ENCODE peak calls at places on chromosomes 7 and 10, in six cellular contexts. S is HCT116, Q is esophagus squamous epithelium, T is heart left ventricle, U is A549, A is left ventricle myocardium inferior. M is an unnamed sample.

GRCh38 chr10:110305767-110306451 is 1.2 kb upstream of the SMNDC1 start:
- DNase-seq in S (peak; percentile 84), Q (no peak), T (no peak), U (peak; percentile 90), A (no peak), M (peak; percentile 89)

GRCh38 chr7:127850195-127850594 is 181.0 kb downstream of the LRRC4 start:
- DNase-seq in S (no peak), Q (no peak), T (no peak), U (no peak), A (no peak), M (no peak)

GRCh38 chr10:69483988-69484387 is 32.7 kb downstream of the TSPAN15 start:
- DNase-seq in S (no peak), Q (no peak), T (no peak), U (no peak), A (no peak), M (no peak)

GRCh38 chr7:129257168-129257567 is 32.3 kb downstream of the AHCYL2 start:
- DNase-seq in S (no peak), Q (no peak), T (no peak), U (no peak), A (no peak), M (no peak)

GRCh38 chr10:48595533-48595932 is 9.3 kb downstream of the ARHGAP22 start:
- DNase-seq in S (no peak), Q (no peak), T (no peak), U (no peak), A (no peak), M (no peak)

GRCh38 chr10:61754553-61755540 is 92.1 kb downstream of the CABCOCO1 start:
- DNase-seq in S (no peak), Q (no peak), T (no peak), U (no peak), A (no peak), M (no peak)

GRCh38 chr10:37490266-37490665 is 364.9 kb downstream of the ANKRD30A start:
- DNase-seq in S (no peak), Q (no peak), T (no peak), U (peak; percentile 66), A (no peak), M (no peak)

GRCh38 chr10:27948191-27948590 is 50.7 kb downstream of the ODAD2 start:
- DNase-seq in S (no peak), Q (no peak), T (no peak), U (no peak), A (no peak), M (no peak)

GRCh38 chr10:84078771-84079170 is 60.5 kb upstream of the GHITM start:
- DNase-seq in S (no peak), Q (no peak), T (no peak), U (no peak), A (no peak), M (no peak)

GRCh38 chr7:50685445-50686070 is 97.1 kb downstream of the GRB10 start:
- DNase-seq in S (no peak), Q (no peak), T (no peak), U (no peak), A (no peak), M (no peak)

GRCh38 chr7:107089627-107090026 is 45.1 kb downstream of the PRKAR2B start:
- DNase-seq in S (no peak), Q (no peak), T (no peak), U (no peak), A (no peak), M (no peak)

GRCh38 chr10:21334891-21335696 is 190.4 kb downstream of the SKIDA1 start:
- DNase-seq in S (no peak), Q (no peak), T (peak; percentile 78), U (peak; percentile 94), A (peak; percentile 40), M (no peak)

GRCh38 chr10:124064676-124065075 is 28.7 kb downstream of the CHST15 start:
- DNase-seq in S (no peak), Q (no peak), T (no peak), U (no peak), A (no peak), M (peak; percentile 25)

GRCh38 chr10:91420868-91421267 is 10.7 kb downstream of the HECTD2 start:
- DNase-seq in S (no peak), Q (no peak), T (no peak), U (no peak), A (no peak), M (no peak)

GRCh38 chr7:4745971-4746919 is 29.2 kb upstream of the AP5Z1 start:
- DNase-seq in S (no peak), Q (no peak), T (no peak), U (peak; percentile 67), A (no peak), M (peak; percentile 13)

GRCh38 chr10:59997807-59998525 is 91.6 kb upstream of the CCDC6 start:
- DNase-seq in S (no peak), Q (no peak), T (no peak), U (no peak), A (no peak), M (no peak)

GRCh38 chr7:80699030-80699638 is 60.7 kb downstream of the CD36 start:
- DNase-seq in S (peak; percentile 58), Q (no peak), T (no peak), U (peak; percentile 66), A (no peak), M (no peak)

GRCh38 chr10:131902211-131902610 is 1.4 kb downstream of the PPP2R2D start:
- DNase-seq in S (no peak), Q (no peak), T (no peak), U (no peak), A (no peak), M (no peak)

GRCh38 chr10:122249991-122250750 is 20.9 kb upstream of the BTBD16 start:
- DNase-seq in S (no peak), Q (no peak), T (peak; percentile 57), U (no peak), A (peak; percentile 61), M (no peak)

GRCh38 chr7:485188-486081 is 34.2 kb downstream of the PDGFA start:
- DNase-seq in S (no peak), Q (no peak), T (peak; percentile 73), U (no peak), A (peak; percentile 33), M (no peak)

DNA sequence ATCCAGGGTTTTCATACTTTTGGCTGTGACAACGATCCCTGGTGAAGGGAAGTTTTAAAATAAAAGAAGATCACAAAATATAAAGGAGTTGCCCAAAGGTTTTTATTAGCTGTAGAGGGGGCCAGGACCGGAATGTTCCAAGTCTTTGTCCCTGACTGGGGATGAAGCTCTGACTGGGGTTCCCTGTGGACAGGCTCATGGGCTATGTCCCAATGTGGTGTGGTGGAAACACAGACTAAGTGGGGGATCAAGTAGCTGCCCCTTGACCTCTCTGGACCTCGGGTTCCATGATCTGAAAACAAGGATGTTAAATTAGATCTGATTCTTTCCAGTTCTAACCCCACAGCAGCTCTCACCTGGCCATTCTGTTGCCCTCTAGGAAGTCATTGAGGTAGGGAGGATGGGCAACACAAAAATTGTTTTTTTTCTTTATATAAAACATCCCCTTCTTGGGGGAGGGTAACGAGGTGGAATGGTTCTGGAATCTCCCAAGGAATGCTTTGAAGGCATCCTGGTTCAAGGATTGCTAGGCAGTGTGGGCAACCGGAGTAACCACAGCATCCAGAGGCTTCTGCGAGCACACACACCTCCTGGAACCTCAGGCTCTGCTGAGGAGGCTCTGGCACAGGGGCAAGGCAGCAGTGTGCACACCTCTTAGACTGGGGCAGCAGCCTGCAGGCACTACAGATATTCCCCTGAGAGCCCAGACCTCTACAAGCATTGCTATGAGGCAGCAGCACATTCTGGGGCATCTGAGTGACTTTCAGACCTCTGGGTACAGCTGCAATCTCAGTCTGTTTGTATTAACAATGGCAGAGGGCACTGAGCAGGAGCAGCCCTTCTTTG is 21.4 kb upstream of the CRYGN start:
- DNase-seq in S (no peak), Q (no peak), T (no peak), U (no peak), A (no peak), M (no peak)
- H3K27ac ChIP-seq in S (peak overlapping the region; percentile 17), Q (peak overlapping the region; percentile 93), T (peak overlapping the region; percentile 83), U (peak overlapping the region; percentile 83), A (peak overlapping the region; percentile 93), M (no peak overlapping the region)

GRCh38 chr7:7920481-7920880 is 48.1 kb upstream of the GLCCI1 start:
- DNase-seq in S (no peak), Q (no peak), T (no peak), U (no peak), A (no peak), M (peak; percentile 8)
- H3K4me1 ChIP-seq in S (no peaks in the 10 kb centered on the region), Q (peaks cover 9% of the 10 kb centered on the region), T (no peaks in the 10 kb centered on the region), U (no peaks in the 10 kb centered on the region), A (no peaks in the 10 kb centered on the region), M (peaks cover 34% of the 10 kb centered on the region)

DNA sequence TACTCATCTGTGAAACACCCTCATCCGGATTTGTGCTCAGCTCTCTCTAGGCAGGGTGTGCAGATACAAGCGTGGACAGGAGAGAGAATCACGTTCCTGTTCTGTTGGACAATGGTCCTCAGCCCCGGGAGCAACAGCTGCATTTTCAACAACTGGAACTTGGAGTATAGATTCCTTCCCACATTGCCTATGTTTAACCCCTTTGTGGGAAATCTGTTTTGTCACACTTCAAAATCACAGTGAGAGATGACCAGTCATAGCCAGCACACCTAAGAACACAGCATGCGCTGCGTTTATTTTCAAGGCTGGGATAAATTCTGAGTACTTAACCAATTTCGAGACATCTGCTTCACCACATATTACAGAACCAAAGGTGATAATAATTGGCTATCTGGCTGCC is 32.5 kb downstream of the MAP3K8 start:
- DNase-seq in S (no peak), Q (no peak), T (no peak), U (no peak), A (no peak), M (no peak)
- H3K27ac ChIP-seq in S (no peak overlapping the region), Q (no peak overlapping the region), T (no peak overlapping the region), U (peak overlapping the region; percentile 20), A (no peak overlapping the region), M (no peak overlapping the region)

GRCh38 chr10:77604063-77604462 is 33.5 kb downstream of the KCNMA1 start:
- DNase-seq in S (no peak), Q (no peak), T (no peak), U (no peak), A (no peak), M (no peak)
- H3K4me1 ChIP-seq in S (no peaks in the 10 kb centered on the region), Q (peaks cover 20% of the 10 kb centered on the region), T (no peaks in the 10 kb centered on the region), U (peaks cover 47% of the 10 kb centered on the region), A (no peaks in the 10 kb centered on the region), M (no peaks in the 10 kb centered on the region)

GRCh38 chr7:47331179-47331565 is 250.7 kb downstream of the TNS3 start:
- DNase-seq in S (no peak), Q (no peak), T (no peak), U (no peak), A (no peak), M (no peak)

GRCh38 chr7:47328392-47329319 is 253.3 kb downstream of the TNS3 start:
- DNase-seq in S (no peak), Q (no peak), T (peak; percentile 45), U (no peak), A (no peak), M (no peak)

GRCh38 chr7:47330561-47331178 is 251.2 kb downstream of the TNS3 start:
- DNase-seq in S (no peak), Q (no peak), T (no peak), U (no peak), A (no peak), M (no peak)

GRCh38 chr7:47329320-47329926 is 252.5 kb downstream of the TNS3 start:
- DNase-seq in S (no peak), Q (no peak), T (peak; percentile 54), U (no peak), A (peak; percentile 40), M (no peak)

DNA sequence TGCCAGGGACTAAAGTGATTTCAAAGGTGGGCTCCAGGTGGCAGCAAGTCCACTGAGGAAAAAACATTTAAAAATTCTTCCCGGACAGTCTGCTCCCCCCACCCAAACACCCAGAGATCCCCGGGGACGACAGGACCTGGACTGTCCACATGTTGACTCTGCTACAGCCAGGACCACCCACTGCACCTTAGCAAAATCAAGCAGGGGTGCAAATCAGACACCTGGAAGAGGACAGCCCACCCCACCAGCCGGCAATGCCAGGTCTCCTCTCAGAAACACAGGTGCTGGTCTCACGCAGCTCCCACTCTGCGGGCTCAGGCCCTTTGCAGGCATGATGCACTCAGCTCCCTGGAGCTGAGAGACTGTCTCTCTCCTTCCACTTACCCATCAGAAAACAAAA is 251.9 kb downstream of the TNS3 start:
- DNase-seq in S (no peak), Q (no peak), T (no peak), U (no peak), A (no peak), M (no peak)
- H3K27ac ChIP-seq in S (no peak overlapping the region), Q (peak overlapping the region; percentile 72), T (no peak overlapping the region), U (no peak overlapping the region), A (peak overlapping the region; percentile 98), M (no peak overlapping the region)

M was measured in CD4-positive, CD25-positive, alpha-beta regulatory T cell.